ENCODE peak calls at places on chromosome 16, in ten cellular contexts. Q is MM.1S; L is left ventricle myocardium inferior; Z is breast epithelium; F is tibial artery; U is stomach; X is psoas muscle; K is CD8-positive, alpha-beta T cell; S is heart right ventricle; A is cardiac muscle cell. I is an unnamed sample.

GRCh38 chr16:57284952-57285263 is 436 bp upstream of the PLLP start:
- DNase-seq in Q (no peak), L (no peak), Z (no peak), F (no peak), U (no peak), X (no peak), K (no peak), S (no peak), A (no peak), I (no peak)

GRCh38 chr16:86457621-86458456 is 52.5 kb upstream of the FOXF1 start:
- DNase-seq in Q (no peak), L (no peak), Z (no peak), F (peak), U (no peak), X (no peak), K (no peak), S (no peak), A (no peak), I (no peak)

GRCh38 chr16:53159781-53160436 is 105.1 kb downstream of the CHD9 start:
- DNase-seq in Q (peak), L (no peak), Z (no peak), F (no peak), U (no peak), X (no peak), K (no peak), S (peak), A (peak), I (no peak)

GRCh38 chr16:15949210-15950166 is at the start of gene ABCC1:
- DNase-seq in Q (peak), L (peak), Z (no peak), F (no peak), U (peak), X (peak), K (peak), S (peak), A (peak), I (peak)

GRCh38 chr16:10265770-10266615 is 83.8 kb upstream of the GRIN2A start:
- DNase-seq in Q (no peak), L (no peak), Z (no peak), F (no peak), U (no peak), X (no peak), K (no peak), S (no peak), A (no peak), I (no peak)

GRCh38 chr16:87441886-87442580 is 49.9 kb downstream of the MAP1LC3B start:
- DNase-seq in Q (no peak), L (no peak), Z (no peak), F (no peak), U (no peak), X (peak), K (no peak), S (no peak), A (no peak), I (no peak)

GRCh38 chr16:51813609-51814008 is 662.5 kb upstream of the SALL1 start:
- DNase-seq in Q (no peak), L (no peak), Z (no peak), F (no peak), U (no peak), X (no peak), K (no peak), S (no peak), A (no peak), I (no peak)

GRCh38 chr16:1310832-1311200 is 1.4 kb downstream of the UBE2I start:
- DNase-seq in Q (peak), L (no peak), Z (no peak), F (no peak), U (peak), X (no peak), K (peak), S (no peak), A (no peak), I (no peak)

GRCh38 chr16:23403547-23403946 is 49.4 kb downstream of the COG7 start:
- DNase-seq in Q (peak), L (no peak), Z (no peak), F (no peak), U (no peak), X (no peak), K (no peak), S (no peak), A (no peak), I (no peak)

GRCh38 chr16:79988089-79988488 is 387.6 kb upstream of the MAF start:
- DNase-seq in Q (no peak), L (no peak), Z (no peak), F (no peak), U (no peak), X (no peak), K (no peak), S (no peak), A (no peak), I (no peak)

GRCh38 chr16:84637709-84638108 is 10.6 kb upstream of the KLHL36 start:
- DNase-seq in Q (no peak), L (no peak), Z (no peak), F (no peak), U (no peak), X (no peak), K (no peak), S (no peak), A (no peak), I (no peak)

GRCh38 chr16:27761816-27762215 is 211.9 kb downstream of the KATNIP start:
- DNase-seq in Q (no peak), L (no peak), Z (no peak), F (no peak), U (no peak), X (no peak), K (no peak), S (no peak), A (no peak), I (peak)

GRCh38 chr16:27759301-27759871 is 209.4 kb downstream of the KATNIP start:
- DNase-seq in Q (no peak), L (no peak), Z (no peak), F (no peak), U (no peak), X (no peak), K (no peak), S (no peak), A (no peak), I (peak)

GRCh38 chr16:27759947-27760844 is 210.3 kb downstream of the KATNIP start:
- DNase-seq in Q (no peak), L (no peak), Z (no peak), F (no peak), U (no peak), X (no peak), K (no peak), S (no peak), A (no peak), I (peak)

GRCh38 chr16:27762441-27762840 is 212.5 kb downstream of the KATNIP start:
- DNase-seq in Q (no peak), L (no peak), Z (no peak), F (no peak), U (no peak), X (no peak), K (no peak), S (no peak), A (no peak), I (peak)

DNA sequence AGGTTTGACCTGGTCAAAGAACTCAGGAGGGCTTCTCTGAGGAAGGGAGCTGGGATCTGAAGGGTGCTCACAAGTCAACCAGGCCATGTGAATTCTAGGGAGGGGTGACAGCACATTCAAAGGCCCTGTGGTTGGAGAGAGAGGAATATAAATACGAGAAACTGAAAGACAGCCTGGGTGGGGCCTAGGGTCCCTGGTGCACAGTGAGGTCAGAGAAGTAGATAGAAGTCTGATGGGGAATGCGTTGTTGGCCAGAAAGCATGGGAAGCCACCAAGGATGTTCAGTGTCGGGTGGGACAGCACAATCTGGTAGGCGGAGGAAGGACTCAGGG is 210.9 kb downstream of the KATNIP start:
- DNase-seq in Q (no peak), L (no peak), Z (no peak), F (no peak), U (no peak), X (no peak), K (no peak), S (no peak), A (no peak), I (peak)
- TF ChIP-seq CTCF in Q (no peak), L (no peak), Z (no peak), F (no peak), U (no peak), X (no peak), K (no peak), S (no peak), A (no peak), I (no peak)

DNA sequence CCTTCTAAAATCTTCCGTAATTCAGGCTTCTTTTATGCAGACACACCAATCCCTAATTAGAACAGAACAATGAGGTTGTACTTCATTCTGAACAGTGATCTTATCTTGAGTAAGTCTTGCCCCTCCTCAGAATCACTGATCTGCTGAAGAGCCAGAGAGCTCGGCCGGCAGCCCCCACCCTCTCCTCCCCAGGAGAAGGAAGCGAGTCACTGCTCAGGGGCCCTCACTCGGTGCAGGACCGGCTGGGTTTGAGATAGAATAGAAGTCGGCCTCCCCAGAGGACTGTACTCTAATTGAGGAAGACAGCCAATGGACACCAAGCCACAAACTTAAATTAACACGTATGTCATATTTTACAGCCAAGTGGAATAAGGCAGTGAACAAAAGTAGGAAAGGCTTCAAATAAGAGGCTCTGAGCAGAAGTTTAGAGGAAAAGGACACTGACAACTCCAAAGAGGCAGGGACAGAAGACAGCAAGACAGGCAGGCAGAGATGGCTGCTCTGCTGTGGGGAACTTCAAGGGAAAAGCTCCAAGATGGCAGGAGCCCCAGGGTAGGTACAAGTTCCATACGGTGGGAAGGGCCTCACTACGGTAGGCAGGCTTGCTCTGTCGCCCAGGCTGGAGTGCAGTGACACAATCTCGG is 18.6 kb downstream of the CREBBP start:
- DNase-seq in Q (no peak), L (no peak), Z (no peak), F (no peak), U (no peak), X (no peak), K (no peak), S (no peak), A (peak), I (no peak)
- H3K27ac ChIP-seq in Q (no peak), L (peak), Z (no peak), F (no peak), U (no peak), X (peak), K (no peak), S (peak), A (peak), I (no peak)

GRCh38 chr16:68231384-68232136 is 4.4 kb downstream of the ESRP2 start:
- DNase-seq in Q (no peak), L (no peak), Z (no peak), F (no peak), U (no peak), X (no peak), K (no peak), S (no peak), A (no peak), I (no peak)
- TF ChIP-seq CTCF in Q (no peak), L (no peak), Z (no peak), F (no peak), U (no peak), X (no peak), K (no peak), S (no peak), A (no peak), I (no peak)

GRCh38 chr16:58850019-58850626 is 116.0 kb upstream of the GOT2 start:
- DNase-seq in Q (no peak), L (no peak), Z (no peak), F (no peak), U (no peak), X (no peak), K (no peak), S (no peak), A (no peak), I (no peak)
- H3K27ac ChIP-seq in Q (no peak), L (no peak), Z (no peak), F (no peak), U (no peak), X (no peak), K (no peak), S (no peak), A (peak), I (no peak)

GRCh38 chr16:3461120-3461519 is 17.6 kb downstream of the NAA60 start:
- DNase-seq in Q (no peak), L (no peak), Z (no peak), F (no peak), U (no peak), X (no peak), K (peak), S (no peak), A (no peak), I (no peak)
- TF ChIP-seq CTCF in Q (no peak), L (no peak), Z (no peak), F (no peak), U (no peak), X (no peak), K (peak), S (no peak), A (no peak), I (no peak)

I was measured in lower lobe of right lung.